ENCODE peak calls at places on chromosomes 4 and X, in four cellular contexts. K is right cardiac atrium, W is omental fat pad, T is mesendoderm. A is an unnamed sample.
A peak's percentile ranks its signal among the peaks of the same experiment; 100 is the strongest.

GRCh38 chrX:11267311-11267910 is 25.8 kb upstream of the AMELX start:
- DNase-seq in T (peak; percentile 0), W (no peak), K (no peak), A (no peak)

GRCh38 chrX:129115104-129115503 is 408.2 kb downstream of the SMARCA1 start:
- DNase-seq in K (no peak), W (no peak), T (peak; percentile 76), A (peak; percentile 59)

GRCh38 chr4:182486895-182487294 is 243.7 kb downstream of the TENM3 start:
- DNase-seq in W (no peak), K (no peak), T (peak; percentile 33), A (no peak)

GRCh38 chrX:41522681-41523080 is 75.5 kb downstream of the NYX start:
- DNase-seq in W (no peak), T (no peak), K (no peak), A (no peak)

GRCh38 chr4:14176613-14177012 is 549.1 kb upstream of the BOD1L1 start:
- DNase-seq in T (no peak), K (no peak), W (no peak), A (no peak)

GRCh38 chrX:109484886-109485285 is 3.0 kb upstream of the GUCY2F start:
- DNase-seq in T (no peak), K (no peak), W (no peak), A (no peak)

GRCh38 chr4:80271806-80272205 is 5.3 kb downstream of the FGF5 start:
- DNase-seq in W (no peak), K (no peak), T (no peak), A (no peak)

GRCh38 chrX:154540897-154541535 is 5.6 kb downstream of the G6PD start:
- DNase-seq in K (peak; percentile 51), T (no peak), W (no peak), A (no peak)

GRCh38 chrX:153305941-153306464 is 15.6 kb downstream of the PNMA6F start:
- DNase-seq in K (no peak), T (no peak), W (no peak), A (no peak)

A was measured in left kidney.